ENCODE peak calls at places on chromosomes 13 and 19, in ten cellular contexts. One of them, this sample, is unnamed.

GRCh38 chr19:19482785-19483625 is 32.3 kb downstream of the TSSK6 start:
- DNase-seq in H1: no peak
- DNase-seq in IMR-90: peak
- DNase-seq in HCT116: no peak
- DNase-seq in astrocyte: peak
- DNase-seq in PC-3: no peak
- DNase-seq in PC-9: no peak
- DNase-seq in H9: no peak
- DNase-seq in fibroblast of lung: peak
- DNase-seq in GM23338: no peak
- DNase-seq in this sample: no peak

GRCh38 chr19:47239610-47240296 is 8.8 kb upstream of the BBC3 start:
- DNase-seq in H1: no peak
- DNase-seq in IMR-90: peak
- DNase-seq in HCT116: no peak
- DNase-seq in astrocyte: peak
- DNase-seq in PC-3: no peak
- DNase-seq in PC-9: no peak
- DNase-seq in H9: peak
- DNase-seq in fibroblast of lung: peak
- DNase-seq in GM23338: peak
- DNase-seq in this sample: no peak

GRCh38 chr19:16594131-16594586 is 21.9 kb upstream of the SLC35E1 start:
- DNase-seq in H1: no peak
- DNase-seq in IMR-90: no peak
- DNase-seq in HCT116: no peak
- DNase-seq in astrocyte: no peak
- DNase-seq in PC-3: no peak
- DNase-seq in PC-9: no peak
- DNase-seq in H9: no peak
- DNase-seq in fibroblast of lung: no peak
- DNase-seq in GM23338: no peak
- DNase-seq in this sample: no peak

GRCh38 chr19:3580156-3580955 is 4.9 kb upstream of the GIPC3 start:
- DNase-seq in H1: no peak
- DNase-seq in IMR-90: peak
- DNase-seq in HCT116: no peak
- DNase-seq in astrocyte: peak
- DNase-seq in PC-3: peak
- DNase-seq in PC-9: peak
- DNase-seq in H9: no peak
- DNase-seq in fibroblast of lung: peak
- DNase-seq in GM23338: no peak
- DNase-seq in this sample: peak

GRCh38 chr19:18046066-18046718 is 38.2 kb downstream of the ARRDC2 start:
- DNase-seq in H1: no peak
- DNase-seq in IMR-90: peak
- DNase-seq in HCT116: peak
- DNase-seq in astrocyte: peak
- DNase-seq in PC-3: peak
- DNase-seq in PC-9: peak
- DNase-seq in H9: no peak
- DNase-seq in fibroblast of lung: peak
- DNase-seq in GM23338: no peak
- DNase-seq in this sample: peak

GRCh38 chr19:31330237-31330636 is 19.0 kb downstream of the TSHZ3 start:
- DNase-seq in H1: no peak
- DNase-seq in IMR-90: no peak
- DNase-seq in HCT116: no peak
- DNase-seq in astrocyte: no peak
- DNase-seq in PC-3: no peak
- DNase-seq in PC-9: no peak
- DNase-seq in H9: no peak
- DNase-seq in fibroblast of lung: no peak
- DNase-seq in GM23338: no peak
- DNase-seq in this sample: no peak

GRCh38 chr19:336067-336614 is 8.5 kb downstream of the MIER2 start:
- DNase-seq in H1: no peak
- DNase-seq in IMR-90: no peak
- DNase-seq in HCT116: no peak
- DNase-seq in astrocyte: no peak
- DNase-seq in PC-3: no peak
- DNase-seq in PC-9: no peak
- DNase-seq in H9: no peak
- DNase-seq in fibroblast of lung: no peak
- DNase-seq in GM23338: no peak
- DNase-seq in this sample: no peak

GRCh38 chr19:51364200-51365106 is 1.7 kb downstream of the ETFB start:
- DNase-seq in H1: no peak
- DNase-seq in IMR-90: no peak
- DNase-seq in HCT116: no peak
- DNase-seq in astrocyte: no peak
- DNase-seq in PC-3: peak
- DNase-seq in PC-9: peak
- DNase-seq in H9: no peak
- DNase-seq in fibroblast of lung: no peak
- DNase-seq in GM23338: no peak
- DNase-seq in this sample: peak

GRCh38 chr19:43430142-43430710 is 15.5 kb downstream of the TEX101 start:
- DNase-seq in H1: no peak
- DNase-seq in IMR-90: no peak
- DNase-seq in HCT116: no peak
- DNase-seq in astrocyte: no peak
- DNase-seq in PC-3: no peak
- DNase-seq in PC-9: peak
- DNase-seq in H9: peak
- DNase-seq in fibroblast of lung: no peak
- DNase-seq in GM23338: peak
- DNase-seq in this sample: no peak

GRCh38 chr13:97574926-97575325 is 141.0 kb downstream of the RAP2A start:
- DNase-seq in H1: peak
- DNase-seq in IMR-90: peak
- DNase-seq in HCT116: peak
- DNase-seq in astrocyte: no peak
- DNase-seq in PC-3: peak
- DNase-seq in PC-9: no peak
- DNase-seq in H9: peak
- DNase-seq in fibroblast of lung: peak
- DNase-seq in GM23338: peak
- DNase-seq in this sample: peak

GRCh38 chr13:43102304-43102703 is 78.9 kb downstream of the DNAJC15 start:
- DNase-seq in H1: no peak
- DNase-seq in IMR-90: no peak
- DNase-seq in HCT116: no peak
- DNase-seq in astrocyte: no peak
- DNase-seq in PC-3: peak
- DNase-seq in PC-9: no peak
- DNase-seq in H9: no peak
- DNase-seq in fibroblast of lung: no peak
- DNase-seq in GM23338: no peak
- DNase-seq in this sample: no peak

DNA sequence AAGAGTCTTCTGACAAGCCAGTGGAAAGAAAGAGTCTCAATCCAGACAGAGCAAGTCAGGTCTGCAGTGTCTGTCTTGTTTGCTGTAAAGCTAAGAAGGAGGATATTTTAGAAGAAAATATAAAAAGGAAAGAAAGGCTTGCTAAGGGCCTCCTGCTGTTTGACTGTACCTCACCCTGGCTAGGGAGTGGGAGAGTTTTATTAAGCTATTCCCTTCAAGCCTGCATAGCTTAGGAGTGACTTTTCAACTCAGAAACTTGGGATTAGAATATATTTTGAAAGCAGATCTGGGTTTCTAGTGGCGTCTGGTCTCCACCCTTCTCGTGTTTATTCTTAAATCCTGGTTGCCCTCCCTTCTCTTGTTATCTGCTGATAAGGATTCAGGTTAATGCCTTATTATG is 460.0 kb downstream of the COG6 start:
- DNase-seq in H1: no peak
- DNase-seq in IMR-90: no peak
- DNase-seq in HCT116: no peak
- DNase-seq in astrocyte: no peak
- DNase-seq in PC-3: no peak
- DNase-seq in PC-9: no peak
- DNase-seq in H9: no peak
- DNase-seq in fibroblast of lung: no peak
- DNase-seq in GM23338: no peak
- DNase-seq in this sample: no peak
- H2AFZ ChIP-seq in H1: no peak
- H2AFZ ChIP-seq in IMR-90: no peak
- H2AFZ ChIP-seq in HCT116: peak
- H2AFZ ChIP-seq in astrocyte: no peak
- H2AFZ ChIP-seq in PC-3: no peak
- H2AFZ ChIP-seq in PC-9: no peak
- H2AFZ ChIP-seq in H9: no peak
- H2AFZ ChIP-seq in fibroblast of lung: no peak
- H2AFZ ChIP-seq in GM23338: no peak
- H2AFZ ChIP-seq in this sample: peak

DNA sequence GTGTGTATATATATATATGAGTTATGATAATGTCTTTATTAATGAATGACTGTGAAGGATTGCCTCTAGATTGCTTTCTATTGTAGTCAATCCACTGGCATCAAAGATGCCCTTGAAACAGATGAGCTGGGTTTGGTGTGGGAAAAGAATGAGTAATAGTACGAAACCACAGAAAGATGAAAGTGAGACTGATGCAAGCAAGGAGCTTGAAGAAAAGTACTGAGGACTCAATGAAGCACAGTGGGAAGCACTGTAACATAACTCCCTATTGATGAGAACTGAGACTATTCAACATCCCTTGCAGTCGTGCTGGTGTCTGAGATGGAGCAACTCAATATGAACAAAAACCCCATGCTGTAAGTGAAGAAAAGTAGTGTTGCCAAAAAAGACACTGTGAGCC is 1794.2 kb downstream of the SLITRK5 start:
- DNase-seq in H1: no peak
- DNase-seq in IMR-90: no peak
- DNase-seq in HCT116: peak
- DNase-seq in astrocyte: peak
- DNase-seq in PC-3: no peak
- DNase-seq in PC-9: no peak
- DNase-seq in H9: no peak
- DNase-seq in fibroblast of lung: peak
- DNase-seq in GM23338: no peak
- DNase-seq in this sample: no peak
- H2AFZ ChIP-seq in H1: peak
- H2AFZ ChIP-seq in IMR-90: no peak
- H2AFZ ChIP-seq in HCT116: no peak
- H2AFZ ChIP-seq in astrocyte: peak
- H2AFZ ChIP-seq in PC-3: no peak
- H2AFZ ChIP-seq in PC-9: no peak
- H2AFZ ChIP-seq in H9: no peak
- H2AFZ ChIP-seq in fibroblast of lung: no peak
- H2AFZ ChIP-seq in GM23338: no peak
- H2AFZ ChIP-seq in this sample: no peak

GRCh38 chr13:48578516-48579166 is 45.8 kb upstream of the RCBTB2 start:
- DNase-seq in H1: no peak
- DNase-seq in IMR-90: no peak
- DNase-seq in HCT116: no peak
- DNase-seq in astrocyte: no peak
- DNase-seq in PC-3: no peak
- DNase-seq in PC-9: no peak
- DNase-seq in H9: no peak
- DNase-seq in fibroblast of lung: no peak
- DNase-seq in GM23338: no peak
- DNase-seq in this sample: no peak
- H2AFZ ChIP-seq in H1: peak
- H2AFZ ChIP-seq in IMR-90: no peak
- H2AFZ ChIP-seq in HCT116: no peak
- H2AFZ ChIP-seq in astrocyte: no peak
- H2AFZ ChIP-seq in PC-3: no peak
- H2AFZ ChIP-seq in PC-9: no peak
- H2AFZ ChIP-seq in H9: no peak
- H2AFZ ChIP-seq in fibroblast of lung: no peak
- H2AFZ ChIP-seq in GM23338: peak
- H2AFZ ChIP-seq in this sample: no peak

GRCh38 chr13:30464496-30465351 is 1.0 kb downstream of the HMGB1 start:
- DNase-seq in H1: no peak
- DNase-seq in IMR-90: peak
- DNase-seq in HCT116: no peak
- DNase-seq in astrocyte: peak
- DNase-seq in PC-3: peak
- DNase-seq in PC-9: peak
- DNase-seq in H9: peak
- DNase-seq in fibroblast of lung: peak
- DNase-seq in GM23338: peak
- DNase-seq in this sample: peak

GRCh38 chr13:30466358-30466714 is 600 bp upstream of the HMGB1 start:
- DNase-seq in H1: no peak
- DNase-seq in IMR-90: peak
- DNase-seq in HCT116: no peak
- DNase-seq in astrocyte: peak
- DNase-seq in PC-3: peak
- DNase-seq in PC-9: no peak
- DNase-seq in H9: no peak
- DNase-seq in fibroblast of lung: peak
- DNase-seq in GM23338: peak
- DNase-seq in this sample: no peak

GRCh38 chr13:30466841-30467252 is 1.1 kb upstream of the HMGB1 start:
- DNase-seq in H1: no peak
- DNase-seq in IMR-90: peak
- DNase-seq in HCT116: no peak
- DNase-seq in astrocyte: peak
- DNase-seq in PC-3: peak
- DNase-seq in PC-9: no peak
- DNase-seq in H9: no peak
- DNase-seq in fibroblast of lung: peak
- DNase-seq in GM23338: no peak
- DNase-seq in this sample: no peak

GRCh38 chr13:30465541-30466357 is at the start of gene HMGB1:
- DNase-seq in H1: peak
- DNase-seq in IMR-90: peak
- DNase-seq in HCT116: peak
- DNase-seq in astrocyte: peak
- DNase-seq in PC-3: peak
- DNase-seq in PC-9: peak
- DNase-seq in H9: peak
- DNase-seq in fibroblast of lung: peak
- DNase-seq in GM23338: peak
- DNase-seq in this sample: peak

DNA sequence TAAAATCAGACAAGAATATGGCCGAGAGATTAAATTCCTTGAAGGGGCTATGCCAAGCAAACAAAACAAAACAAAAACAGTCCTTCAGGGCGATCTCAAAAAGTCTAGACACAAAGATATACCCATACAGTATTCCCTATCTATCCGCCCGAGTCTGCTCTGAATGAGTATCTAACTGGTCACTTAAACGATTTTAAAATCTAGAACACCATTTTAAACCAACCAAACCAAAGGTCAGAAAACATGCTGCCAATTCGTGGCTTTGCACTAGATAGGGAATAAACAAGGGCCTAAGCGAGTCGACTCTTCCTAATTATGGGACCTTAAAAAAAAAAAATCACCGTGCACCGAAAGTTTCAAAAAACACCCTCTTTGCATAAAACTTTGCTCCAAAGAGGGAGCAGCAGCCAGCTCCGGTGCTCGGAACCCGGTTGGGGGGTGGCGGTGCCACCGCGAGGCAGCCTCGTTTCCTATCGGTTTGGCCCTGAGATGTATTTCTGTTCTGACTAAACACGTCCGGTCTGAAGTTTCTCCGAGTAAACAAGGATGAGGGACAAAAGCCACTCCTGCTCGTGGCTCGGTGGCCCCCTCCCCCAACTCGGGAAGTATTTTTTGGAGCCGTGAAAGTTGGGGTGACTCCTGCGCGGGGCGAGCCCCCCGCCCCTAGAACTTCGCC is 1.8 kb downstream of the HMGB1 start:
- DNase-seq in H1: no peak
- DNase-seq in IMR-90: peak
- DNase-seq in HCT116: no peak
- DNase-seq in astrocyte: peak
- DNase-seq in PC-3: peak
- DNase-seq in PC-9: no peak
- DNase-seq in H9: no peak
- DNase-seq in fibroblast of lung: peak
- DNase-seq in GM23338: no peak
- DNase-seq in this sample: peak
- H2AFZ ChIP-seq in H1: no peak
- H2AFZ ChIP-seq in IMR-90: peak
- H2AFZ ChIP-seq in HCT116: no peak
- H2AFZ ChIP-seq in astrocyte: no peak
- H2AFZ ChIP-seq in PC-3: peak
- H2AFZ ChIP-seq in PC-9: peak
- H2AFZ ChIP-seq in H9: no peak
- H2AFZ ChIP-seq in fibroblast of lung: no peak
- H2AFZ ChIP-seq in GM23338: no peak
- H2AFZ ChIP-seq in this sample: no peak

This sample was measured in HepG2.